ENCODE peak calls at places on chromosomes 2 and 18, in four cellular contexts. M, B, Z and V are unnamed samples.

GRCh38 chr2:111226797-111227700 is 106.3 kb downstream of the BCL2L11 start:
- DNase-seq in M (no peak), B (peak), Z (no peak), V (no peak)

GRCh38 chr18:54240629-54241107 is 16.2 kb upstream of the MBD2 start:
- DNase-seq in M (no peak), B (no peak), Z (peak), V (no peak)

GRCh38 chr18:67117804-67118203 is 398.7 kb downstream of the DSEL start:
- DNase-seq in M (no peak), B (no peak), Z (no peak), V (no peak)

GRCh38 chr2:8926356-8926755 is 77.1 kb downstream of the MBOAT2 start:
- DNase-seq in M (no peak), B (no peak), Z (no peak), V (no peak)

GRCh38 chr18:3605562-3606443 is 155.8 kb downstream of the TGIF1 start:
- DNase-seq in M (no peak), B (peak), Z (no peak), V (no peak)

GRCh38 chr2:230969673-230970015 is 26.3 kb upstream of the SPATA3 start:
- DNase-seq in M (no peak), B (no peak), Z (no peak), V (no peak)

GRCh38 chr2:9191044-9191481 is 15.5 kb upstream of the ASAP2 start:
- DNase-seq in M (peak), B (peak), Z (peak), V (peak)

GRCh38 chr18:22609642-22610041 is 191.9 kb upstream of the CTAGE1 start:
- DNase-seq in M (no peak), B (peak), Z (no peak), V (peak)

GRCh38 chr2:62641410-62641843 is 64.1 kb upstream of the EHBP1 start:
- DNase-seq in M (no peak), B (no peak), Z (no peak), V (no peak)

GRCh38 chr18:12049983-12050811 is 43.4 kb upstream of the ANKRD62 start:
- DNase-seq in M (no peak), B (no peak), Z (no peak), V (no peak)

GRCh38 chr18:76161983-76162382 is 333.1 kb downstream of the ZNF516 start:
- DNase-seq in M (no peak), B (no peak), Z (no peak), V (no peak)

GRCh38 chr2:189164732-189165131 is 14.8 kb downstream of the COL5A2 start:
- DNase-seq in M (no peak), B (peak), Z (peak), V (no peak)

GRCh38 chr18:63099848-63100625 is 219.5 kb downstream of the BCL2 start:
- DNase-seq in M (no peak), B (no peak), Z (peak), V (no peak)

GRCh38 chr2:61948661-61949457 is 43.4 kb downstream of the COMMD1 start:
- DNase-seq in M (no peak), B (no peak), Z (no peak), V (no peak)

GRCh38 chr18:46754661-46755292 is 2.1 kb downstream of the ST8SIA5 start:
- DNase-seq in M (no peak), B (no peak), Z (peak), V (no peak)

GRCh38 chr2:239184179-239184578 is 216.6 kb downstream of the HDAC4 start:
- DNase-seq in M (no peak), B (no peak), Z (peak), V (peak)

GRCh38 chr18:43662657-43663056 is 385.4 kb upstream of the SYT4 start:
- DNase-seq in M (no peak), B (peak), Z (no peak), V (no peak)

GRCh38 chr2:97660775-97661417 is 2.9 kb downstream of the ACTR1B start:
- DNase-seq in M (no peak), B (no peak), Z (no peak), V (no peak)

GRCh38 chr18:5738561-5738960 is 156.8 kb downstream of the TMEM200C start:
- DNase-seq in M (no peak), B (no peak), Z (no peak), V (no peak)

GRCh38 chr2:237627463-237628321 is at the start of gene LRRFIP1:
- DNase-seq in M (no peak), B (peak), Z (peak), V (no peak)

GRCh38 chr2:20641123-20641985 is 9.5 kb downstream of the HS1BP3 start:
- DNase-seq in M (peak), B (peak), Z (peak), V (no peak)

GRCh38 chr2:168336786-168337388 is 89.5 kb upstream of the STK39 start:
- DNase-seq in M (no peak), B (no peak), Z (no peak), V (no peak)

GRCh38 chr18:74496508-74497307 is 545 bp downstream of the CNDP2 start:
- DNase-seq in M (no peak), B (peak), Z (peak), V (peak)

GRCh38 chr2:232418466-232419244 is 12.0 kb downstream of the ALPG start:
- DNase-seq in M (peak), B (peak), Z (no peak), V (no peak)

GRCh38 chr2:233063269-233063975 is 3.3 kb downstream of the INPP5D start:
- DNase-seq in M (peak), B (no peak), Z (no peak), V (peak)

GRCh38 chr18:12278153-12278764 is 24.1 kb downstream of the CIDEA start:
- DNase-seq in M (no peak), B (peak), Z (no peak), V (no peak)

GRCh38 chr2:240556553-240557100 is 1.2 kb downstream of the ANKMY1 start:
- DNase-seq in M (no peak), B (peak), Z (no peak), V (no peak)

GRCh38 chr18:5588529-5588928 is 44.7 kb upstream of the EPB41L3 start:
- DNase-seq in M (no peak), B (no peak), Z (no peak), V (no peak)

GRCh38 chr2:75497256-75497655 is 63.5 kb downstream of the EVA1A start:
- DNase-seq in M (no peak), B (no peak), Z (no peak), V (no peak)

GRCh38 chr2:207126724-207127314 is 38.9 kb downstream of the KLF7 start:
- DNase-seq in M (no peak), B (peak), Z (no peak), V (no peak)

GRCh38 chr18:45341454-45341853 is 273.8 kb upstream of the SLC14A2 start:
- DNase-seq in M (no peak), B (no peak), Z (no peak), V (no peak)

GRCh38 chr2:80293026-80293425 is 11.5 kb downstream of the LRRTM1 start:
- DNase-seq in M (no peak), B (no peak), Z (no peak), V (no peak)

GRCh38 chr2:12701786-12702660 is 14.7 kb upstream of the TRIB2 start:
- DNase-seq in M (no peak), B (peak), Z (no peak), V (no peak)

GRCh38 chr2:110675679-110676078 is 2.2 kb downstream of the BUB1 start:
- DNase-seq in M (no peak), B (no peak), Z (no peak), V (no peak)

GRCh38 chr2:170812716-170813585 is 3.7 kb upstream of the GAD1 start:
- DNase-seq in M (no peak), B (peak), Z (peak), V (no peak)